ENCODE peak calls at places on chromosomes 7 and 10, in five cellular contexts. One of them, this sample, is unnamed.

GRCh38 chr7:43201912-43202311 is 89.5 kb downstream of the HECW1 start:
- DNase-seq in lower lobe of right lung: no peak
- DNase-seq in H1: no peak
- DNase-seq in spleen: no peak
- DNase-seq in fibroblast of lung: peak; percentile 66
- DNase-seq in this sample: peak; percentile 3

GRCh38 chr10:46273506-46274477 is 13.0 kb upstream of the ANTXRL start:
- DNase-seq in spleen: peak; percentile 57
- DNase-seq in H1: no peak
- DNase-seq in lower lobe of right lung: no peak
- DNase-seq in fibroblast of lung: no peak
- DNase-seq in this sample: peak; percentile 81

GRCh38 chr7:139294951-139295555 is 46.1 kb upstream of the FMC1 start:
- DNase-seq in lower lobe of right lung: no peak
- DNase-seq in spleen: no peak
- DNase-seq in fibroblast of lung: no peak
- DNase-seq in H1: no peak
- DNase-seq in this sample: no peak

GRCh38 chr7:30533886-30534285 is 29.3 kb upstream of the GGCT start:
- DNase-seq in H1: no peak
- DNase-seq in lower lobe of right lung: no peak
- DNase-seq in spleen: no peak
- DNase-seq in fibroblast of lung: no peak
- DNase-seq in this sample: no peak

GRCh38 chr10:97525086-97525485 is 26.4 kb downstream of the UBTD1 start:
- DNase-seq in lower lobe of right lung: no peak
- DNase-seq in H1: no peak
- DNase-seq in spleen: peak; percentile 11
- DNase-seq in fibroblast of lung: no peak
- DNase-seq in this sample: no peak

GRCh38 chr10:126640391-126640790 is 30.1 kb downstream of the C10orf90 start:
- DNase-seq in lower lobe of right lung: no peak
- DNase-seq in H1: no peak
- DNase-seq in spleen: no peak
- DNase-seq in fibroblast of lung: no peak
- DNase-seq in this sample: no peak

GRCh38 chr10:117967149-117967548 is 79.6 kb downstream of the RAB11FIP2 start:
- DNase-seq in lower lobe of right lung: no peak
- DNase-seq in fibroblast of lung: no peak
- DNase-seq in spleen: no peak
- DNase-seq in H1: no peak
- DNase-seq in this sample: no peak

GRCh38 chr7:23696916-23697441 is 13.0 kb upstream of the STK31 start:
- DNase-seq in H1: peak; percentile 67
- DNase-seq in spleen: peak; percentile 85
- DNase-seq in lower lobe of right lung: peak; percentile 75
- DNase-seq in fibroblast of lung: peak; percentile 63
- DNase-seq in this sample: peak; percentile 94

GRCh38 chr10:13417459-13418126 is 69.5 kb upstream of the SEPHS1 start:
- DNase-seq in fibroblast of lung: no peak
- DNase-seq in spleen: no peak
- DNase-seq in lower lobe of right lung: no peak
- DNase-seq in H1: no peak
- DNase-seq in this sample: no peak

GRCh38 chr7:135168001-135168400 is 2.5 kb downstream of the CYREN start:
- DNase-seq in spleen: peak; percentile 82
- DNase-seq in H1: no peak
- DNase-seq in fibroblast of lung: no peak
- DNase-seq in lower lobe of right lung: peak; percentile 70
- DNase-seq in this sample: no peak

GRCh38 chr7:31443457-31443856 is 70.4 kb upstream of the ITPRID1 start:
- DNase-seq in spleen: no peak
- DNase-seq in H1: no peak
- DNase-seq in lower lobe of right lung: no peak
- DNase-seq in fibroblast of lung: peak; percentile 55
- DNase-seq in this sample: peak; percentile 70

GRCh38 chr10:16519908-16520861 is 1.5 kb downstream of the C1QL3 start:
- DNase-seq in H1: no peak
- DNase-seq in lower lobe of right lung: no peak
- DNase-seq in spleen: no peak
- DNase-seq in fibroblast of lung: no peak
- DNase-seq in this sample: peak; percentile 75

GRCh38 chr7:22001345-22002004 is 55.8 kb upstream of the CDCA7L start:
- DNase-seq in lower lobe of right lung: no peak
- DNase-seq in H1: no peak
- DNase-seq in spleen: no peak
- DNase-seq in fibroblast of lung: peak; percentile 71
- DNase-seq in this sample: no peak

GRCh38 chr10:24947304-24948097 is 4.9 kb downstream of the PRTFDC1 start:
- DNase-seq in H1: no peak
- DNase-seq in fibroblast of lung: peak; percentile 65
- DNase-seq in spleen: no peak
- DNase-seq in lower lobe of right lung: no peak
- DNase-seq in this sample: peak; percentile 55

GRCh38 chr7:19404912-19405329 is 259.7 kb upstream of the FERD3L start:
- DNase-seq in spleen: no peak
- DNase-seq in lower lobe of right lung: no peak
- DNase-seq in H1: peak; percentile 17
- DNase-seq in fibroblast of lung: peak; percentile 95
- DNase-seq in this sample: peak; percentile 68

GRCh38 chr10:108735380-108735779 is 1187.9 kb downstream of the XPNPEP1 start:
- DNase-seq in fibroblast of lung: peak; percentile 8
- DNase-seq in lower lobe of right lung: no peak
- DNase-seq in spleen: no peak
- DNase-seq in H1: no peak
- DNase-seq in this sample: no peak

GRCh38 chr7:137818036-137818435 is 28.7 kb downstream of the DGKI start:
- DNase-seq in lower lobe of right lung: no peak
- DNase-seq in H1: no peak
- DNase-seq in fibroblast of lung: peak; percentile 44
- DNase-seq in spleen: no peak
- DNase-seq in this sample: no peak

GRCh38 chr7:155222046-155222445 is 75.6 kb upstream of the INSIG1 start:
- DNase-seq in H1: no peak
- DNase-seq in fibroblast of lung: no peak
- DNase-seq in lower lobe of right lung: no peak
- DNase-seq in spleen: no peak
- DNase-seq in this sample: no peak

GRCh38 chr10:101447477-101447876 is 93.5 kb downstream of the BTRC start:
- DNase-seq in H1: no peak
- DNase-seq in fibroblast of lung: no peak
- DNase-seq in spleen: no peak
- DNase-seq in lower lobe of right lung: no peak
- DNase-seq in this sample: no peak

GRCh38 chr7:30594055-30594539 is 581 bp upstream of the GARS1 start:
- DNase-seq in fibroblast of lung: peak; percentile 42
- DNase-seq in spleen: peak; percentile 85
- DNase-seq in lower lobe of right lung: peak; percentile 59
- DNase-seq in H1: no peak
- DNase-seq in this sample: peak; percentile 81

GRCh38 chr10:70588852-70589570 is 13.5 kb downstream of the PRF1 start:
- DNase-seq in spleen: no peak
- DNase-seq in lower lobe of right lung: no peak
- DNase-seq in H1: no peak
- DNase-seq in fibroblast of lung: no peak
- DNase-seq in this sample: peak; percentile 47

GRCh38 chr10:73340121-73340520 is 18.5 kb downstream of the CFAP70 start:
- DNase-seq in fibroblast of lung: no peak
- DNase-seq in lower lobe of right lung: no peak
- DNase-seq in spleen: no peak
- DNase-seq in H1: no peak
- DNase-seq in this sample: no peak

GRCh38 chr10:60353519-60354258 is 36.0 kb downstream of the ANK3 start:
- DNase-seq in spleen: no peak
- DNase-seq in fibroblast of lung: peak; percentile 78
- DNase-seq in lower lobe of right lung: no peak
- DNase-seq in H1: no peak
- DNase-seq in this sample: no peak

GRCh38 chr10:125102216-125102615 is 58.1 kb downstream of the CTBP2 start:
- DNase-seq in spleen: peak; percentile 74
- DNase-seq in fibroblast of lung: peak; percentile 78
- DNase-seq in lower lobe of right lung: peak; percentile 55
- DNase-seq in H1: no peak
- DNase-seq in this sample: no peak

GRCh38 chr7:16776053-16776452 is 22.5 kb downstream of the TSPAN13 start:
- DNase-seq in H1: no peak
- DNase-seq in spleen: no peak
- DNase-seq in fibroblast of lung: no peak
- DNase-seq in lower lobe of right lung: no peak
- DNase-seq in this sample: no peak

GRCh38 chr7:16891338-16891737 is 9.6 kb upstream of the AGR3 start:
- DNase-seq in H1: no peak
- DNase-seq in spleen: no peak
- DNase-seq in fibroblast of lung: peak; percentile 74
- DNase-seq in lower lobe of right lung: no peak
- DNase-seq in this sample: peak; percentile 66

GRCh38 chr10:6721964-6722615 is 142.0 kb upstream of the PRKCQ start:
- DNase-seq in fibroblast of lung: peak; percentile 97
- DNase-seq in lower lobe of right lung: no peak
- DNase-seq in spleen: no peak
- DNase-seq in H1: no peak
- DNase-seq in this sample: no peak

GRCh38 chr7:5423272-5423843 is at the start of gene TNRC18:
- DNase-seq in spleen: peak; percentile 87
- DNase-seq in lower lobe of right lung: peak; percentile 62
- DNase-seq in fibroblast of lung: no peak
- DNase-seq in H1: no peak
- DNase-seq in this sample: no peak

GRCh38 chr10:78907458-78908211 is 161.1 kb upstream of the ZMIZ1 start:
- DNase-seq in fibroblast of lung: no peak
- DNase-seq in H1: no peak
- DNase-seq in lower lobe of right lung: no peak
- DNase-seq in spleen: peak; percentile 45
- DNase-seq in this sample: peak; percentile 55

GRCh38 chr7:107643407-107643806 is 17.2 kb upstream of the SLC26A4 start:
- DNase-seq in fibroblast of lung: peak; percentile 61
- DNase-seq in spleen: no peak
- DNase-seq in lower lobe of right lung: no peak
- DNase-seq in H1: no peak
- DNase-seq in this sample: no peak
- TF ChIP-seq CTCF in fibroblast of lung: peak; percentile 49
- TF ChIP-seq CTCF in spleen: no peak
- TF ChIP-seq CTCF in lower lobe of right lung: no peak
- TF ChIP-seq CTCF in H1: peak; percentile 57
- TF ChIP-seq CTCF in this sample: peak; percentile 46

GRCh38 chr10:112957589-112958202 is 7.6 kb downstream of the TCF7L2 start:
- DNase-seq in spleen: no peak
- DNase-seq in lower lobe of right lung: no peak
- DNase-seq in H1: no peak
- DNase-seq in fibroblast of lung: no peak
- DNase-seq in this sample: peak; percentile 61

GRCh38 chr10:112961609-112962008 is 11.6 kb downstream of the TCF7L2 start:
- DNase-seq in fibroblast of lung: no peak
- DNase-seq in H1: no peak
- DNase-seq in lower lobe of right lung: no peak
- DNase-seq in spleen: no peak
- DNase-seq in this sample: no peak

GRCh38 chr10:112960151-112960681 is 10.2 kb downstream of the TCF7L2 start:
- DNase-seq in lower lobe of right lung: no peak
- DNase-seq in spleen: no peak
- DNase-seq in fibroblast of lung: no peak
- DNase-seq in H1: no peak
- DNase-seq in this sample: no peak

GRCh38 chr10:112958275-112958995 is 8.4 kb downstream of the TCF7L2 start:
- DNase-seq in spleen: no peak
- DNase-seq in lower lobe of right lung: no peak
- DNase-seq in H1: no peak
- DNase-seq in fibroblast of lung: peak; percentile 93
- DNase-seq in this sample: no peak

DNA sequence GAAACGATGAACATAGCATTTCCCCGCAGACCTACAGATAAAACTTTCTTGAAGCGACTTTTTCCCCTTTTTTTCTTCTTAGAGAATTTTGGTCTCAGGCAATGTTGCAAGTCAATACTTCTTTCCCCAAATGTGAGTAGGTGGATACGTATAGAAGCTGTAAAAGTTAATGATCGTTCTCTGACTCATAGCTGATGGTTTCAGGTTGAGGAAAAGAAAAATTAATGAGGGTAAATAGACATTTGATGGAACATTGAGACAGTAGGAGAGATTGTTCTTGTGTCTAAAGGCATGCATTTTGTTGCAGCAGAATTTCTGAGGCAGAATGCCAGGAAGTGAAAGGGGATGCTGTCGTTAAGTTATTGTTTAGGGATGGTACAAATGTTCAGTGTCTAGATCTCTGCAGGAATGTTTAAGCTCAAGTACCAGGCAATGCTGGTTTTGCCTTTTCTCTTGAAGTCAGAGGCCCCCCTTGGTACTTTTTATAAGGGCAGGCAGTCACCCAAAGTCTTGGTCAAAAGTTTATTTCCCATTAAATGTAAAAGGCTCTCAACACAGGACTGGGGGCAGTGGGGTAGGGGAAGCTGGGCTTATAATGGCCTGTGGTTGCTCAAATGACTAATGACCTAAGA is 9.3 kb downstream of the TCF7L2 start:
- DNase-seq in H1: no peak
- DNase-seq in spleen: no peak
- DNase-seq in lower lobe of right lung: no peak
- DNase-seq in fibroblast of lung: no peak
- DNase-seq in this sample: no peak
- H3K4me1 ChIP-seq in H1: peaks cover 21% of the 10 kb centered on the region
- H3K4me1 ChIP-seq in spleen: peaks cover 54% of the 10 kb centered on the region
- H3K4me1 ChIP-seq in lower lobe of right lung: peaks cover 79% of the 10 kb centered on the region
- H3K4me1 ChIP-seq in fibroblast of lung: peaks cover 37% of the 10 kb centered on the region
- H3K4me1 ChIP-seq in this sample: peaks cover 43% of the 10 kb centered on the region

GRCh38 chr10:132371641-132372081 is 25.3 kb upstream of the PWWP2B start:
- DNase-seq in lower lobe of right lung: peak; percentile 26
- DNase-seq in H1: no peak
- DNase-seq in fibroblast of lung: no peak
- DNase-seq in spleen: peak; percentile 56
- DNase-seq in this sample: peak; percentile 74
- TF ChIP-seq CTCF in lower lobe of right lung: no peak
- TF ChIP-seq CTCF in H1: peak; percentile 68
- TF ChIP-seq CTCF in fibroblast of lung: peak; percentile 39
- TF ChIP-seq CTCF in spleen: peak; percentile 29
- TF ChIP-seq CTCF in this sample: peak; percentile 69

GRCh38 chr7:83201355-83201754 is 38.7 kb upstream of the PCLO start:
- DNase-seq in spleen: no peak
- DNase-seq in lower lobe of right lung: no peak
- DNase-seq in fibroblast of lung: no peak
- DNase-seq in H1: no peak
- DNase-seq in this sample: peak; percentile 50

GRCh38 chr7:83210459-83210858 is 47.8 kb upstream of the PCLO start:
- DNase-seq in H1: no peak
- DNase-seq in fibroblast of lung: no peak
- DNase-seq in lower lobe of right lung: no peak
- DNase-seq in spleen: no peak
- DNase-seq in this sample: no peak

DNA sequence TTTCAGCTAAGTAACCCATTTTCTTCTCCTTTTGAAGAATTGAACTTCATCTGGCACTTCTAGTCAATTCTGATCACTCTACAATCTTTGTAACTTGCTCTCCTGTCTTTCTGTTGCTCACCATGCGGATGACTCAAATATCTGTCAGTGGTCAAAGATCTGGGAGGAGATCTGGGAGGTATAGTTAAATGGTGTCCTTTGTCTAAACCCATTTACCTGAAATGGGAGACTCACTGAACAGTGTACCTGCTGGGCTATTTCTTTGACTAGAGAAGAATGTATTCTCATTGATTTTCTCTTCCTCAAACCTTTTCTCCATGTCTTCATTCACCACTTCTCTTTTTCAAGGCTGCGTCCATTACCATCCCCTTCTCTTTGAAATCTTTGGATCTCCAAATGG is 42.0 kb upstream of the PCLO start:
- DNase-seq in lower lobe of right lung: no peak
- DNase-seq in spleen: no peak
- DNase-seq in H1: no peak
- DNase-seq in fibroblast of lung: no peak
- DNase-seq in this sample: no peak
- H3K4me1 ChIP-seq in lower lobe of right lung: no peaks in the 10 kb centered on the region
- H3K4me1 ChIP-seq in spleen: no peaks in the 10 kb centered on the region
- H3K4me1 ChIP-seq in H1: no peaks in the 10 kb centered on the region
- H3K4me1 ChIP-seq in fibroblast of lung: no peaks in the 10 kb centered on the region
- H3K4me1 ChIP-seq in this sample: no peaks in the 10 kb centered on the region

This sample was measured in endodermal cell.